ENCODE peak calls at places on chromosomes 12 and 14, in four cellular contexts. One of them, this sample, is unnamed.

GRCh38 chr14:54727929-54728328 is 161.0 kb downstream of the SAMD4A start:
- DNase-seq in mucosa of gallbladder: no peak
- DNase-seq in NCI-H460: no peak
- DNase-seq in stimulated activated CD4-positive, alpha-beta T cell treated with anti-CD3 and anti-CD28 coated beads, Interleukin-2, amount 100 ng/mL, for 24 hours: no peak
- DNase-seq in this sample: no peak

GRCh38 chr12:12821975-12822374 is 8.8 kb downstream of the DDX47 start:
- DNase-seq in mucosa of gallbladder: no peak
- DNase-seq in NCI-H460: no peak
- DNase-seq in stimulated activated CD4-positive, alpha-beta T cell treated with anti-CD3 and anti-CD28 coated beads, Interleukin-2, amount 100 ng/mL, for 24 hours: no peak
- DNase-seq in this sample: no peak

GRCh38 chr12:82835217-82835616 is 148.5 kb downstream of the TMTC2 start:
- DNase-seq in mucosa of gallbladder: no peak
- DNase-seq in NCI-H460: no peak
- DNase-seq in stimulated activated CD4-positive, alpha-beta T cell treated with anti-CD3 and anti-CD28 coated beads, Interleukin-2, amount 100 ng/mL, for 24 hours: no peak
- DNase-seq in this sample: no peak

GRCh38 chr12:121318121-121318520 is 21.6 kb upstream of the CAMKK2 start:
- DNase-seq in mucosa of gallbladder: no peak
- DNase-seq in NCI-H460: no peak
- DNase-seq in stimulated activated CD4-positive, alpha-beta T cell treated with anti-CD3 and anti-CD28 coated beads, Interleukin-2, amount 100 ng/mL, for 24 hours: no peak
- DNase-seq in this sample: no peak

GRCh38 chr12:124222368-124223245 is 72.3 kb upstream of the RFLNA start:
- DNase-seq in mucosa of gallbladder: no peak
- DNase-seq in NCI-H460: no peak
- DNase-seq in stimulated activated CD4-positive, alpha-beta T cell treated with anti-CD3 and anti-CD28 coated beads, Interleukin-2, amount 100 ng/mL, for 24 hours: no peak
- DNase-seq in this sample: no peak

GRCh38 chr12:131872154-131873046 is 22.0 kb upstream of the ULK1 start:
- DNase-seq in mucosa of gallbladder: no peak
- DNase-seq in NCI-H460: peak
- DNase-seq in stimulated activated CD4-positive, alpha-beta T cell treated with anti-CD3 and anti-CD28 coated beads, Interleukin-2, amount 100 ng/mL, for 24 hours: no peak
- DNase-seq in this sample: no peak

GRCh38 chr14:75298187-75298985 is 19.8 kb downstream of the FOS start:
- DNase-seq in mucosa of gallbladder: no peak
- DNase-seq in NCI-H460: no peak
- DNase-seq in stimulated activated CD4-positive, alpha-beta T cell treated with anti-CD3 and anti-CD28 coated beads, Interleukin-2, amount 100 ng/mL, for 24 hours: no peak
- DNase-seq in this sample: peak

GRCh38 chr14:75119056-75119455 is 7.8 kb downstream of the NEK9 start:
- DNase-seq in mucosa of gallbladder: no peak
- DNase-seq in NCI-H460: no peak
- DNase-seq in stimulated activated CD4-positive, alpha-beta T cell treated with anti-CD3 and anti-CD28 coated beads, Interleukin-2, amount 100 ng/mL, for 24 hours: no peak
- DNase-seq in this sample: no peak

GRCh38 chr12:49537709-49538601 is 875 bp upstream of the KCNH3 start:
- DNase-seq in mucosa of gallbladder: no peak
- DNase-seq in NCI-H460: no peak
- DNase-seq in stimulated activated CD4-positive, alpha-beta T cell treated with anti-CD3 and anti-CD28 coated beads, Interleukin-2, amount 100 ng/mL, for 24 hours: peak
- DNase-seq in this sample: no peak

GRCh38 chr12:76611533-76611932 is 52.0 kb upstream of the OSBPL8 start:
- DNase-seq in mucosa of gallbladder: no peak
- DNase-seq in NCI-H460: peak
- DNase-seq in stimulated activated CD4-positive, alpha-beta T cell treated with anti-CD3 and anti-CD28 coated beads, Interleukin-2, amount 100 ng/mL, for 24 hours: no peak
- DNase-seq in this sample: peak

GRCh38 chr14:81400202-81400678 is at the start of gene STON2:
- DNase-seq in mucosa of gallbladder: peak
- DNase-seq in NCI-H460: no peak
- DNase-seq in stimulated activated CD4-positive, alpha-beta T cell treated with anti-CD3 and anti-CD28 coated beads, Interleukin-2, amount 100 ng/mL, for 24 hours: peak
- DNase-seq in this sample: peak

GRCh38 chr14:49893309-49894213 is 679 bp downstream of the ARF6 start:
- DNase-seq in mucosa of gallbladder: peak
- DNase-seq in NCI-H460: peak
- DNase-seq in stimulated activated CD4-positive, alpha-beta T cell treated with anti-CD3 and anti-CD28 coated beads, Interleukin-2, amount 100 ng/mL, for 24 hours: peak
- DNase-seq in this sample: peak

GRCh38 chr12:70643927-70644326 is 6.7 kb upstream of the PTPRB start:
- DNase-seq in mucosa of gallbladder: no peak
- DNase-seq in NCI-H460: peak
- DNase-seq in stimulated activated CD4-positive, alpha-beta T cell treated with anti-CD3 and anti-CD28 coated beads, Interleukin-2, amount 100 ng/mL, for 24 hours: no peak
- DNase-seq in this sample: no peak

GRCh38 chr12:93777249-93777648 is 100.1 kb downstream of the CRADD start:
- DNase-seq in mucosa of gallbladder: no peak
- DNase-seq in NCI-H460: no peak
- DNase-seq in stimulated activated CD4-positive, alpha-beta T cell treated with anti-CD3 and anti-CD28 coated beads, Interleukin-2, amount 100 ng/mL, for 24 hours: no peak
- DNase-seq in this sample: no peak

GRCh38 chr12:3679831-3680230 is 73.1 kb downstream of the CRACR2A start:
- DNase-seq in mucosa of gallbladder: no peak
- DNase-seq in NCI-H460: no peak
- DNase-seq in stimulated activated CD4-positive, alpha-beta T cell treated with anti-CD3 and anti-CD28 coated beads, Interleukin-2, amount 100 ng/mL, for 24 hours: no peak
- DNase-seq in this sample: no peak

GRCh38 chr12:124441443-124442190 is 125.8 kb downstream of the NCOR2 start:
- DNase-seq in mucosa of gallbladder: no peak
- DNase-seq in NCI-H460: no peak
- DNase-seq in stimulated activated CD4-positive, alpha-beta T cell treated with anti-CD3 and anti-CD28 coated beads, Interleukin-2, amount 100 ng/mL, for 24 hours: no peak
- DNase-seq in this sample: no peak

GRCh38 chr14:104228221-104228620 is 89.8 kb downstream of the KIF26A start:
- DNase-seq in mucosa of gallbladder: no peak
- DNase-seq in NCI-H460: no peak
- DNase-seq in stimulated activated CD4-positive, alpha-beta T cell treated with anti-CD3 and anti-CD28 coated beads, Interleukin-2, amount 100 ng/mL, for 24 hours: no peak
- DNase-seq in this sample: no peak

GRCh38 chr12:5660271-5660670 is 228.4 kb downstream of the NTF3 start:
- DNase-seq in mucosa of gallbladder: no peak
- DNase-seq in NCI-H460: no peak
- DNase-seq in stimulated activated CD4-positive, alpha-beta T cell treated with anti-CD3 and anti-CD28 coated beads, Interleukin-2, amount 100 ng/mL, for 24 hours: no peak
- DNase-seq in this sample: no peak

GRCh38 chr12:3132636-3133409 is 55.6 kb downstream of the TSPAN9 start:
- DNase-seq in mucosa of gallbladder: no peak
- DNase-seq in NCI-H460: no peak
- DNase-seq in stimulated activated CD4-positive, alpha-beta T cell treated with anti-CD3 and anti-CD28 coated beads, Interleukin-2, amount 100 ng/mL, for 24 hours: no peak
- DNase-seq in this sample: no peak

GRCh38 chr12:102513739-102514138 is 33.4 kb upstream of the IGF1 start:
- DNase-seq in mucosa of gallbladder: no peak
- DNase-seq in NCI-H460: no peak
- DNase-seq in stimulated activated CD4-positive, alpha-beta T cell treated with anti-CD3 and anti-CD28 coated beads, Interleukin-2, amount 100 ng/mL, for 24 hours: no peak
- DNase-seq in this sample: no peak

GRCh38 chr12:64457466-64457865 is 5.5 kb downstream of the TBK1 start:
- DNase-seq in mucosa of gallbladder: no peak
- DNase-seq in NCI-H460: no peak
- DNase-seq in stimulated activated CD4-positive, alpha-beta T cell treated with anti-CD3 and anti-CD28 coated beads, Interleukin-2, amount 100 ng/mL, for 24 hours: no peak
- DNase-seq in this sample: no peak

GRCh38 chr14:72630374-72630773 is 263.5 kb downstream of the DPF3 start:
- DNase-seq in mucosa of gallbladder: no peak
- DNase-seq in NCI-H460: no peak
- DNase-seq in stimulated activated CD4-positive, alpha-beta T cell treated with anti-CD3 and anti-CD28 coated beads, Interleukin-2, amount 100 ng/mL, for 24 hours: no peak
- DNase-seq in this sample: no peak

GRCh38 chr14:77301103-77301502 is 19.6 kb downstream of the POMT2 start:
- DNase-seq in mucosa of gallbladder: peak
- DNase-seq in NCI-H460: peak
- DNase-seq in stimulated activated CD4-positive, alpha-beta T cell treated with anti-CD3 and anti-CD28 coated beads, Interleukin-2, amount 100 ng/mL, for 24 hours: peak
- DNase-seq in this sample: peak